ENCODE peak calls at places on chromosomes 11 and 22, in ten cellular contexts. M, A, Z, K, C, W, V, O, Y and G are unnamed samples.

GRCh38 chr11:96167233-96167632 is 175.8 kb downstream of the MAML2 start:
- DNase-seq in M (no peak), A (no peak), Z (no peak), K (no peak), C (no peak), W (no peak), V (no peak), O (no peak), Y (no peak), G (no peak)

GRCh38 chr11:86244522-86245368 is at the start of gene EED:
- DNase-seq in M (peak; percentile 97), A (peak; percentile 93), Z (peak; percentile 89), K (peak; percentile 93), C (peak; percentile 91), W (peak; percentile 97), V (peak; percentile 86), O (peak; percentile 94), Y (peak; percentile 96), G (peak; percentile 82)

GRCh38 chr22:36858966-36859365 is 1.8 kb upstream of the NCF4 start:
- DNase-seq in M (no peak), A (no peak), Z (no peak), K (no peak), C (no peak), W (no peak), V (no peak), O (no peak), Y (no peak), G (no peak)

GRCh38 chr11:75802913-75803820 is 11.8 kb upstream of the UVRAG start:
- DNase-seq in M (peak; percentile 92), A (peak; percentile 62), Z (peak; percentile 73), K (peak; percentile 42), C (peak; percentile 49), W (peak; percentile 66), V (peak; percentile 46), O (peak; percentile 65), Y (peak; percentile 87), G (peak; percentile 28)

GRCh38 chr22:49023161-49023878 is 804.4 kb downstream of the BRD1 start:
- DNase-seq in M (peak; percentile 36), A (no peak), Z (no peak), K (no peak), C (no peak), W (no peak), V (no peak), O (no peak), Y (no peak), G (no peak)

GRCh38 chr22:28563636-28564035 is 116.0 kb downstream of the TTC28 start:
- DNase-seq in M (no peak), A (no peak), Z (no peak), K (no peak), C (no peak), W (no peak), V (no peak), O (no peak), Y (no peak), G (no peak)

GRCh38 chr11:105960252-105961245 is 61.5 kb downstream of the MSANTD4 start:
- DNase-seq in M (no peak), A (no peak), Z (no peak), K (no peak), C (no peak), W (no peak), V (no peak), O (no peak), Y (no peak), G (no peak)

GRCh38 chr11:27416568-27417176 is 53.7 kb upstream of the CCDC34 start:
- DNase-seq in M (no peak), A (no peak), Z (no peak), K (no peak), C (no peak), W (no peak), V (no peak), O (no peak), Y (no peak), G (no peak)

GRCh38 chr11:111918390-111919256 is at the start of gene C11orf52:
- DNase-seq in M (peak; percentile 85), A (peak; percentile 10), Z (no peak), K (no peak), C (peak; percentile 89), W (peak; percentile 40), V (peak; percentile 79), O (peak; percentile 57), Y (peak; percentile 50), G (no peak)

GRCh38 chr11:34940026-34940677 is 23.7 kb downstream of the PDHX start:
- DNase-seq in M (no peak), A (no peak), Z (no peak), K (no peak), C (no peak), W (no peak), V (no peak), O (peak; percentile 33), Y (peak; percentile 29), G (no peak)

GRCh38 chr11:119103793-119104192 is 2.1 kb upstream of the DPAGT1 start:
- DNase-seq in M (no peak), A (peak; percentile 15), Z (no peak), K (no peak), C (peak; percentile 72), W (no peak), V (no peak), O (no peak), Y (no peak), G (no peak)

GRCh38 chr11:34869425-34869824 is 46.8 kb downstream of the APIP start:
- DNase-seq in M (no peak), A (no peak), Z (no peak), K (no peak), C (no peak), W (no peak), V (no peak), O (no peak), Y (no peak), G (no peak)

GRCh38 chr11:23212829-23213228 is 352.6 kb upstream of the CCDC179 start:
- DNase-seq in M (no peak), A (no peak), Z (no peak), K (no peak), C (no peak), W (no peak), V (no peak), O (no peak), Y (no peak), G (peak; percentile 21)

GRCh38 chr11:121210445-121210970 is 82.1 kb upstream of the SC5D start:
- DNase-seq in M (no peak), A (no peak), Z (no peak), K (no peak), C (no peak), W (no peak), V (no peak), O (no peak), Y (no peak), G (no peak)

GRCh38 chr11:93131709-93132108 is 66.1 kb downstream of the SLC36A4 start:
- DNase-seq in M (no peak), A (no peak), Z (no peak), K (no peak), C (peak; percentile 25), W (no peak), V (no peak), O (no peak), Y (no peak), G (no peak)

GRCh38 chr11:63491614-63492372 is 826 bp upstream of the PLAAT5 start:
- DNase-seq in M (no peak), A (no peak), Z (no peak), K (no peak), C (no peak), W (no peak), V (no peak), O (peak; percentile 46), Y (no peak), G (no peak)

GRCh38 chr11:126480410-126481302 is 125.2 kb downstream of the ST3GAL4 start:
- DNase-seq in M (peak; percentile 91), A (peak; percentile 79), Z (peak; percentile 80), K (peak; percentile 55), C (peak; percentile 89), W (peak; percentile 81), V (peak; percentile 79), O (peak; percentile 88), Y (peak; percentile 94), G (peak; percentile 64)

GRCh38 chr11:57427692-57428082 is 766 bp upstream of the SLC43A3 start:
- DNase-seq in M (peak; percentile 71), A (no peak), Z (no peak), K (no peak), C (no peak), W (peak; percentile 74), V (no peak), O (peak; percentile 57), Y (peak; percentile 80), G (no peak)